ENCODE peak calls at places on chromosomes 12 and 14, in six cellular contexts. H, M, O, L, W and D are unnamed samples.

GRCh38 chr12:116400671-116401357 is 123.3 kb upstream of the MED13L start:
- DNase-seq in H (no peak), W (no peak), O (no peak), L (no peak), M (no peak), D (no peak)

GRCh38 chr12:129911437-129912049 is 7.7 kb upstream of the TMEM132D start:
- DNase-seq in L (peak; percentile 11), O (no peak), W (no peak), M (peak; percentile 51), H (no peak), D (peak; percentile 33)

GRCh38 chr12:42469355-42470006 is 120.1 kb downstream of the PRICKLE1 start:
- DNase-seq in H (no peak), W (no peak), L (no peak), O (no peak), M (no peak), D (peak; percentile 13)

GRCh38 chr12:34604227-34604626 is 581.9 kb downstream of the ALG10 start:
- DNase-seq in L (no peak), W (no peak), M (no peak), O (no peak), H (no peak), D (no peak)

GRCh38 chr12:89453579-89453978 is 71.0 kb downstream of the GALNT4 start:
- DNase-seq in L (no peak), W (no peak), O (peak; percentile 85), M (peak; percentile 86), H (no peak), D (no peak)

GRCh38 chr14:52272375-52272774 is 4.9 kb downstream of the PTGDR start:
- DNase-seq in O (peak; percentile 40), W (no peak), L (no peak), M (peak; percentile 73), H (no peak), D (peak; percentile 48)

GRCh38 chr12:96208801-96209534 is 14.8 kb downstream of the ELK3 start:
- DNase-seq in O (no peak), M (no peak), L (no peak), H (no peak), W (no peak), D (peak; percentile 34)

GRCh38 chr14:21077672-21078071 is 7.6 kb downstream of the ARHGEF40 start:
- DNase-seq in O (no peak), W (no peak), M (no peak), L (no peak), H (no peak), D (no peak)

GRCh38 chr14:68459480-68460136 is 333.3 kb downstream of the ZFP36L1 start:
- DNase-seq in L (no peak), W (no peak), H (no peak), M (no peak), O (no peak), D (no peak)

GRCh38 chr12:107251288-107251687 is 157.9 kb upstream of the CRY1 start:
- DNase-seq in O (no peak), M (no peak), W (no peak), L (no peak), H (no peak), D (no peak)

GRCh38 chr12:30880061-30880460 is 46.5 kb upstream of the TSPAN11 start:
- DNase-seq in M (no peak), H (no peak), O (no peak), W (no peak), L (no peak), D (no peak)

GRCh38 chr14:57182760-57183503 is 85.8 kb downstream of the EXOC5 start:
- DNase-seq in L (no peak), M (peak; percentile 40), H (no peak), O (peak; percentile 2), W (no peak), D (no peak)

GRCh38 chr14:38122241-38122640 is 85.5 kb upstream of the SSTR1 start:
- DNase-seq in O (peak; percentile 51), H (no peak), M (peak; percentile 37), L (no peak), W (no peak), D (no peak)

GRCh38 chr14:64095620-64096019 is 198.6 kb downstream of the ESR2 start:
- DNase-seq in M (peak; percentile 16), O (peak; percentile 52), L (no peak), W (no peak), H (no peak), D (no peak)

GRCh38 chr12:4787965-4788364 is 67.8 kb downstream of the GALNT8 start:
- DNase-seq in L (no peak), H (no peak), M (no peak), W (no peak), O (no peak), D (no peak)
- H3K27ac ChIP-seq in L (no peak overlapping the region), H (no peak overlapping the region), M (no peak overlapping the region), W (no peak overlapping the region), O (no peak overlapping the region), D (no peak overlapping the region)

GRCh38 chr14:104931323-104931770 is 6.7 kb downstream of the PLD4 start:
- DNase-seq in W (no peak), O (no peak), L (no peak), H (no peak), M (no peak), D (no peak)
- H3K27me3 ChIP-seq in W (no peaks in the 10 kb centered on the region), O (peaks cover 54% of the 10 kb centered on the region), L (no peaks in the 10 kb centered on the region), H (no peaks in the 10 kb centered on the region), M (no peaks in the 10 kb centered on the region), D (peaks cover 47% of the 10 kb centered on the region)

GRCh38 chr12:111454716-111455447 is 49.2 kb downstream of the SH2B3 start:
- DNase-seq in W (peak; percentile 50), L (no peak), O (no peak), H (no peak), M (no peak), D (no peak)
- H3K27ac ChIP-seq in W (no peak overlapping the region), L (no peak overlapping the region), O (no peak overlapping the region), H (no peak overlapping the region), M (peak overlapping the region; percentile 53), D (no peak overlapping the region)

GRCh38 chr12:53927220-53928029 is 11.2 kb upstream of the HOXC13 start:
- DNase-seq in W (no peak), L (no peak), O (no peak), H (no peak), M (no peak), D (no peak)
- H3K27me3 ChIP-seq in W (peaks cover 50% of the 10 kb centered on the region), L (peaks cover 100% of the 10 kb centered on the region), O (peaks cover 78% of the 10 kb centered on the region), H (peaks cover 4% of the 10 kb centered on the region), M (peaks cover 99% of the 10 kb centered on the region), D (peaks cover 100% of the 10 kb centered on the region)